ENCODE peak calls at places on chromosome 7, in four cellular contexts. One of them, this sample, is unnamed.

GRCh38 chr7:12111461-12112405 is 99.4 kb upstream of the TMEM106B start:
- DNase-seq in stimulated activated CD4-positive, alpha-beta T cell treated with anti-CD3 and anti-CD28 coated beads, Interleukin-1b, Interleukin-23, amount 100 ng/mL, for 1 hour: no peak
- DNase-seq in SK-N-SH: peak
- DNase-seq in activated CD4-positive, alpha-beta T cell treated with anti-CD3 and anti-CD28 coated beads for 36 hours: peak
- DNase-seq in this sample: no peak

GRCh38 chr7:15685358-15686181 is 913 bp downstream of the MEOX2 start:
- DNase-seq in SK-N-SH: peak
- DNase-seq in activated CD4-positive, alpha-beta T cell treated with anti-CD3 and anti-CD28 coated beads for 36 hours: no peak
- DNase-seq in stimulated activated CD4-positive, alpha-beta T cell treated with anti-CD3 and anti-CD28 coated beads, Interleukin-1b, Interleukin-23, amount 100 ng/mL, for 1 hour: no peak
- DNase-seq in this sample: no peak

GRCh38 chr7:27409311-27409710 is 166.7 kb downstream of the EVX1 start:
- DNase-seq in SK-N-SH: no peak
- DNase-seq in stimulated activated CD4-positive, alpha-beta T cell treated with anti-CD3 and anti-CD28 coated beads, Interleukin-1b, Interleukin-23, amount 100 ng/mL, for 1 hour: no peak
- DNase-seq in activated CD4-positive, alpha-beta T cell treated with anti-CD3 and anti-CD28 coated beads for 36 hours: no peak
- DNase-seq in this sample: no peak

GRCh38 chr7:82098410-82098809 is 328.6 kb upstream of the HGF start:
- DNase-seq in stimulated activated CD4-positive, alpha-beta T cell treated with anti-CD3 and anti-CD28 coated beads, Interleukin-1b, Interleukin-23, amount 100 ng/mL, for 1 hour: no peak
- DNase-seq in SK-N-SH: no peak
- DNase-seq in activated CD4-positive, alpha-beta T cell treated with anti-CD3 and anti-CD28 coated beads for 36 hours: no peak
- DNase-seq in this sample: no peak

GRCh38 chr7:123773499-123773898 is 24.7 kb upstream of the WASL start:
- DNase-seq in SK-N-SH: no peak
- DNase-seq in stimulated activated CD4-positive, alpha-beta T cell treated with anti-CD3 and anti-CD28 coated beads, Interleukin-1b, Interleukin-23, amount 100 ng/mL, for 1 hour: no peak
- DNase-seq in activated CD4-positive, alpha-beta T cell treated with anti-CD3 and anti-CD28 coated beads for 36 hours: no peak
- DNase-seq in this sample: no peak

GRCh38 chr7:129845178-129845971 is 107.4 kb downstream of the UBE2H start:
- DNase-seq in stimulated activated CD4-positive, alpha-beta T cell treated with anti-CD3 and anti-CD28 coated beads, Interleukin-1b, Interleukin-23, amount 100 ng/mL, for 1 hour: no peak
- DNase-seq in SK-N-SH: no peak
- DNase-seq in activated CD4-positive, alpha-beta T cell treated with anti-CD3 and anti-CD28 coated beads for 36 hours: no peak
- DNase-seq in this sample: no peak

GRCh38 chr7:82036146-82036886 is 266.5 kb upstream of the HGF start:
- DNase-seq in activated CD4-positive, alpha-beta T cell treated with anti-CD3 and anti-CD28 coated beads for 36 hours: no peak
- DNase-seq in SK-N-SH: no peak
- DNase-seq in stimulated activated CD4-positive, alpha-beta T cell treated with anti-CD3 and anti-CD28 coated beads, Interleukin-1b, Interleukin-23, amount 100 ng/mL, for 1 hour: no peak
- DNase-seq in this sample: no peak

GRCh38 chr7:157502701-157503111 is 165.9 kb downstream of the DNAJB6 start:
- DNase-seq in activated CD4-positive, alpha-beta T cell treated with anti-CD3 and anti-CD28 coated beads for 36 hours: peak
- DNase-seq in SK-N-SH: no peak
- DNase-seq in stimulated activated CD4-positive, alpha-beta T cell treated with anti-CD3 and anti-CD28 coated beads, Interleukin-1b, Interleukin-23, amount 100 ng/mL, for 1 hour: peak
- DNase-seq in this sample: no peak

GRCh38 chr7:106062521-106062931 is 49.6 kb downstream of the SYPL1 start:
- DNase-seq in SK-N-SH: no peak
- DNase-seq in activated CD4-positive, alpha-beta T cell treated with anti-CD3 and anti-CD28 coated beads for 36 hours: no peak
- DNase-seq in stimulated activated CD4-positive, alpha-beta T cell treated with anti-CD3 and anti-CD28 coated beads, Interleukin-1b, Interleukin-23, amount 100 ng/mL, for 1 hour: no peak
- DNase-seq in this sample: no peak

GRCh38 chr7:43650457-43651052 is 67.6 kb downstream of the STK17A start:
- DNase-seq in stimulated activated CD4-positive, alpha-beta T cell treated with anti-CD3 and anti-CD28 coated beads, Interleukin-1b, Interleukin-23, amount 100 ng/mL, for 1 hour: no peak
- DNase-seq in SK-N-SH: no peak
- DNase-seq in activated CD4-positive, alpha-beta T cell treated with anti-CD3 and anti-CD28 coated beads for 36 hours: no peak
- DNase-seq in this sample: no peak

GRCh38 chr7:32937344-32938174 is 19.7 kb upstream of the FKBP9 start:
- DNase-seq in activated CD4-positive, alpha-beta T cell treated with anti-CD3 and anti-CD28 coated beads for 36 hours: no peak
- DNase-seq in SK-N-SH: peak
- DNase-seq in stimulated activated CD4-positive, alpha-beta T cell treated with anti-CD3 and anti-CD28 coated beads, Interleukin-1b, Interleukin-23, amount 100 ng/mL, for 1 hour: no peak
- DNase-seq in this sample: no peak

GRCh38 chr7:69654849-69655707 is 56.8 kb downstream of the AUTS2 start:
- DNase-seq in activated CD4-positive, alpha-beta T cell treated with anti-CD3 and anti-CD28 coated beads for 36 hours: no peak
- DNase-seq in stimulated activated CD4-positive, alpha-beta T cell treated with anti-CD3 and anti-CD28 coated beads, Interleukin-1b, Interleukin-23, amount 100 ng/mL, for 1 hour: no peak
- DNase-seq in SK-N-SH: no peak
- DNase-seq in this sample: peak

GRCh38 chr7:92360387-92360786 is 86.9 kb upstream of the GATAD1 start:
- DNase-seq in stimulated activated CD4-positive, alpha-beta T cell treated with anti-CD3 and anti-CD28 coated beads, Interleukin-1b, Interleukin-23, amount 100 ng/mL, for 1 hour: no peak
- DNase-seq in activated CD4-positive, alpha-beta T cell treated with anti-CD3 and anti-CD28 coated beads for 36 hours: no peak
- DNase-seq in SK-N-SH: no peak
- DNase-seq in this sample: no peak

GRCh38 chr7:34759477-34760125 is 101.6 kb downstream of the NPSR1 start:
- DNase-seq in stimulated activated CD4-positive, alpha-beta T cell treated with anti-CD3 and anti-CD28 coated beads, Interleukin-1b, Interleukin-23, amount 100 ng/mL, for 1 hour: no peak
- DNase-seq in activated CD4-positive, alpha-beta T cell treated with anti-CD3 and anti-CD28 coated beads for 36 hours: no peak
- DNase-seq in SK-N-SH: peak
- DNase-seq in this sample: no peak

GRCh38 chr7:67470256-67470751 is 473.7 kb downstream of the TYW1 start:
- DNase-seq in activated CD4-positive, alpha-beta T cell treated with anti-CD3 and anti-CD28 coated beads for 36 hours: no peak
- DNase-seq in stimulated activated CD4-positive, alpha-beta T cell treated with anti-CD3 and anti-CD28 coated beads, Interleukin-1b, Interleukin-23, amount 100 ng/mL, for 1 hour: no peak
- DNase-seq in SK-N-SH: no peak
- DNase-seq in this sample: no peak

GRCh38 chr7:152486968-152487367 is 51.2 kb upstream of the KMT2C start:
- DNase-seq in SK-N-SH: no peak
- DNase-seq in stimulated activated CD4-positive, alpha-beta T cell treated with anti-CD3 and anti-CD28 coated beads, Interleukin-1b, Interleukin-23, amount 100 ng/mL, for 1 hour: no peak
- DNase-seq in activated CD4-positive, alpha-beta T cell treated with anti-CD3 and anti-CD28 coated beads for 36 hours: no peak
- DNase-seq in this sample: no peak

GRCh38 chr7:138752568-138753518 is 45.0 kb upstream of the TMEM213 start:
- DNase-seq in stimulated activated CD4-positive, alpha-beta T cell treated with anti-CD3 and anti-CD28 coated beads, Interleukin-1b, Interleukin-23, amount 100 ng/mL, for 1 hour: peak
- DNase-seq in activated CD4-positive, alpha-beta T cell treated with anti-CD3 and anti-CD28 coated beads for 36 hours: peak
- DNase-seq in SK-N-SH: peak
- DNase-seq in this sample: no peak

GRCh38 chr7:44232900-44233715 is 32.3 kb downstream of the YKT6 start:
- DNase-seq in activated CD4-positive, alpha-beta T cell treated with anti-CD3 and anti-CD28 coated beads for 36 hours: no peak
- DNase-seq in SK-N-SH: no peak
- DNase-seq in stimulated activated CD4-positive, alpha-beta T cell treated with anti-CD3 and anti-CD28 coated beads, Interleukin-1b, Interleukin-23, amount 100 ng/mL, for 1 hour: no peak
- DNase-seq in this sample: no peak

GRCh38 chr7:85516675-85517074 is 329.8 kb upstream of the SEMA3D start:
- DNase-seq in stimulated activated CD4-positive, alpha-beta T cell treated with anti-CD3 and anti-CD28 coated beads, Interleukin-1b, Interleukin-23, amount 100 ng/mL, for 1 hour: no peak
- DNase-seq in activated CD4-positive, alpha-beta T cell treated with anti-CD3 and anti-CD28 coated beads for 36 hours: no peak
- DNase-seq in SK-N-SH: no peak
- DNase-seq in this sample: no peak

GRCh38 chr7:119964640-119965542 is 308.1 kb upstream of the KCND2 start:
- DNase-seq in SK-N-SH: no peak
- DNase-seq in stimulated activated CD4-positive, alpha-beta T cell treated with anti-CD3 and anti-CD28 coated beads, Interleukin-1b, Interleukin-23, amount 100 ng/mL, for 1 hour: no peak
- DNase-seq in activated CD4-positive, alpha-beta T cell treated with anti-CD3 and anti-CD28 coated beads for 36 hours: no peak
- DNase-seq in this sample: no peak

GRCh38 chr7:32093415-32094408 is 23.5 kb upstream of the PDE1C start:
- DNase-seq in SK-N-SH: no peak
- DNase-seq in activated CD4-positive, alpha-beta T cell treated with anti-CD3 and anti-CD28 coated beads for 36 hours: no peak
- DNase-seq in stimulated activated CD4-positive, alpha-beta T cell treated with anti-CD3 and anti-CD28 coated beads, Interleukin-1b, Interleukin-23, amount 100 ng/mL, for 1 hour: no peak
- DNase-seq in this sample: peak

GRCh38 chr7:155974186-155974897 is 162.1 kb upstream of the SHH start:
- DNase-seq in activated CD4-positive, alpha-beta T cell treated with anti-CD3 and anti-CD28 coated beads for 36 hours: no peak
- DNase-seq in SK-N-SH: no peak
- DNase-seq in stimulated activated CD4-positive, alpha-beta T cell treated with anti-CD3 and anti-CD28 coated beads, Interleukin-1b, Interleukin-23, amount 100 ng/mL, for 1 hour: no peak
- DNase-seq in this sample: no peak

This sample was measured in esophagus muscularis mucosa.